ENCODE peak calls at places on chromosomes 5 and 9, in five cellular contexts. L is gastrocnemius medialis, S is uterus, G is PC-9, E is mammary epithelial cell. N is an unnamed sample.

GRCh38 chr9:131833906-131834305 is 94.0 kb upstream of the RAPGEF1 start:
- DNase-seq in L (no peak), G (no peak), E (peak; percentile 55), S (no peak), N (no peak)

GRCh38 chr9:126295516-126295915 is 31.1 kb upstream of the MVB12B start:
- DNase-seq in E (no peak), S (no peak), L (no peak), G (no peak), N (no peak)

GRCh38 chr5:151002681-151003502 is 17.5 kb upstream of the GPX3 start:
- DNase-seq in S (no peak), E (no peak), L (no peak), G (no peak), N (peak; percentile 54)

GRCh38 chr9:99441829-99442228 is 219.7 kb downstream of the SEC61B start:
- DNase-seq in S (no peak), L (no peak), E (no peak), G (no peak), N (no peak)

GRCh38 chr5:395156-395920 is 47.6 kb upstream of the EXOC3 start:
- DNase-seq in L (no peak), S (no peak), G (peak; percentile 86), E (no peak), N (peak; percentile 51)

GRCh38 chr5:142821733-142822487 is 51.7 kb downstream of the ARHGAP26 start:
- DNase-seq in S (no peak), E (peak; percentile 90), G (no peak), L (no peak), N (no peak)

GRCh38 chr5:7837401-7837800 is 13.5 kb downstream of the CFAP90 start:
- DNase-seq in L (no peak), G (no peak), E (no peak), S (no peak), N (no peak)

GRCh38 chr9:13205824-13206223 is 73.7 kb downstream of the MPDZ start:
- DNase-seq in G (no peak), S (no peak), E (no peak), L (no peak), N (no peak)

GRCh38 chr5:172315599-172316531 is 32.3 kb upstream of the UBTD2 start:
- DNase-seq in S (no peak), E (no peak), G (no peak), L (no peak), N (no peak)

GRCh38 chr5:37272564-37272963 is 23.4 kb upstream of the CPLANE1 start:
- DNase-seq in E (peak; percentile 32), L (no peak), G (peak; percentile 94), S (no peak), N (no peak)

DNA sequence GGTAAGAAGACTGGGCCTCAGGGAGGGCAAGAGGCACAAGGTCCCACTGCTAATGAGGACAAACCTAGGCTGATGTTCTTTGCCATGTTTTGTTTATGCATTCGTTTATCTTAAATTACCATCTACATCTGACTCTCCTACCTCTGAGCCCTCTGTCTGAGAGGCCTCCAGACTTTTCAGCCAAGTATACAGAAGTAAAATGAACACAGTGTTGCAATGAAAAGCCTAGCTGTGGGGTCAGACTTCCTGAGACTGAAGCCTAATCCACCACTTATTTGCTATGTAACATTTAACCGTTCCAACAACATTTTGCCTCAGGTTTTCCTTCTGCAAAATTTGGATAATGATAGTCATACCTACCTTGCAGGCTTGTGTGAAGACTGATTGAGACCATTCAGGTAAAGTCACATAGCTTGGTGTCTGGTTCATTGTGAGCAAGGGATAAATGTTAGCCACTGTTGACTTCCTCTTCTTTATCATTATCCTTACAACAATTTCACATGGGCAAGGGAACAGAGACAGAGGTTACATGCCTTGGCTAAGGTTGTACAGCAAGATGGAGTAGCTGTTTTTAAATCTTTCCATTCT is 374.9 kb upstream of the CLINT1 start:
- DNase-seq in G (no peak), E (no peak), L (no peak), S (no peak), N (no peak)
- H3K27ac ChIP-seq in G (no peak overlapping the region), E (no peak overlapping the region), L (no peak overlapping the region), S (no peak overlapping the region), N (no peak overlapping the region)

GRCh38 chr5:173885054-173885443 is 3.1 kb upstream of the CPEB4 start:
- DNase-seq in E (no peak), S (no peak), L (no peak), G (no peak), N (no peak)
- H3K4me3 ChIP-seq in E (no peak overlapping the region), S (no peak overlapping the region), L (no peak overlapping the region), G (no peak overlapping the region), N (no peak overlapping the region)

GRCh38 chr5:141041427-141041785 is 9.8 kb upstream of the PCDHB1 start:
- DNase-seq in S (no peak), L (no peak), E (no peak), G (no peak), N (no peak)

GRCh38 chr5:141039517-141039916 is 11.7 kb upstream of the PCDHB1 start:
- DNase-seq in G (peak; percentile 23), E (peak; percentile 4), L (no peak), S (no peak), N (no peak)

GRCh38 chr5:141039061-141039460 is 12.1 kb upstream of the PCDHB1 start:
- DNase-seq in E (no peak), G (no peak), L (no peak), S (no peak), N (no peak)

GRCh38 chr5:141040763-141041426 is 10.3 kb upstream of the PCDHB1 start:
- DNase-seq in E (peak; percentile 89), L (peak; percentile 76), G (peak; percentile 87), S (peak; percentile 93), N (peak; percentile 95)

GRCh38 chr5:141040093-141040762 is 10.9 kb upstream of the PCDHB1 start:
- DNase-seq in E (peak; percentile 58), G (peak; percentile 65), L (no peak), S (peak; percentile 18), N (no peak)
- TF ChIP-seq CTCF in E (peak; percentile 75), G (peak; percentile 48), L (peak; percentile 19), S (peak; percentile 38), N (no peak)

DNA sequence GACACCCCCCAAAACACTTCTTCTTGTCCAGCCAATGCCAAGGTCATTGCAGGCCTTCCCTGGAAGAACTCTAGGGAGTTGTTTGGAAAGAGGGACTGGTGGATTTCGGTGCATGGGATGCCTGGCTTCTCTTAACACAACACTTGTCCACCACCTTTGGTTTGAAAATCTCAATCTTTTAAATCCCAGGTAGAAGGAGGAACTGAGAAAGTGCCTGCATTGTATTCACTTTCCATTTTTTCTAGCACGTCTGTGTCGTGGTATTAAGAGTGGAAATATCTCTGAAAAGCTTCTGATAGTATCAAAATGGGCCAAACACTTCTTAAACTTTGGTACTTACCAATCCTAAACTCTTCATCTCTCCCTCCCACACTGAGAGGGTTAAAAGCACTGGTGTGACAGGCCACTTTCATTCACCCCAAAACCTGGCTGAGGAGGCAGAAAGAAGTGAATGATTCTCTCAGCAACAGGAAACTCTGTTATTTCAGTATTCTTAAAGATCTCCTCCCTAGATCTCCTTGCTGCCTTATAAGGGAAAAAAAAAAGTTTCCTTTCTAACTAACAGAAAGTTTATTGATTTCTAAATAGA is 3.8 kb upstream of the NFIB start:
- DNase-seq in G (no peak), E (no peak), S (no peak), L (no peak), N (no peak)
- H3K27ac ChIP-seq in G (no peak overlapping the region), E (peak overlapping the region; percentile 65), S (peak overlapping the region; percentile 98), L (peak overlapping the region; percentile 98), N (peak overlapping the region; percentile 94)

DNA sequence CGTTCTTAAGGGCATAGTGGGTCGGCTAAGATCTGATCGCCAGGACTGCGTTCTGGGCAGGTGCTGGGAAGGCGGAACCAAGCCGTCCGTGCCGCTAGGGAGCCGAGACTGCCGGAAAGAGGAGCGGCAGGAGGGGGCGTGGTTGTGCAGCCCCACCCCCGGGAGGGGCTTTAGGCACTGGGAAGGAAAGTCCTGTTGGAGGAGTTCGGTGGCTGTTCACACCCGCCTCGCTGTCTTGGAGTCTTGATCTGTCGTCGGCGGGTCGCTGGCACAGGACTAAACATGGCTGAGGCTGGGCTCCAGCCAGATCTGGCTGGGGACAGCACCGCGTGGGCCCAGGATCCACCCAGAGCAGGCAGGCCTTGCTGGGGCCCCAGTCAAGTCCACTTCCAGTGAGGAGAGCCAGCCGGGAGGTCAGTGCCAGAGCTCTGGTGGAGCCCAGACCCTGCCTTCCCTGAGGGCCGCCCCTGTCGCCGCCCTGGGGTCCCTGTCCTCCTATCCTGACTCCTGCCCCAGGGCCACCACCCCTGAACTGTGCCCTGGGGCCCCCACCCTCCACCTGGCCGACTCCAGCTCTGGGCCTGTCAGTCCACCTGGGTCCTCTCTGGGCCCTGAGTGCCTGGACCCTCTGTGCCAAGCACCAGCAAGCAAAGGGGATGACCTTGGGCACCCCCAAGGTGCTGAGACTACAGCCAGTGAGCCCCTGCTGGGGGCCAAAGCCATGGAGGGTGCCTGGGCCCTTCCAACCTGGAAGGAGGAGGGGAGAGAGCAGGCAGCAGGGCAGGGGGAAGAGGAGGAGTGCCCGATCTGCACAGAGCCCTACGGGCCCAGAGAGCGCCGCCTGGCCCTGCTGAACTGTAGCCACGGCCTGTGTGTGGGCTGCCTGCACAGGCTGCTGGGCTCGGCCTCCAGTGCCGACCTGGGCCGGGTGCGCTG is 4.5 kb downstream of the RNF208 start:
- DNase-seq in S (peak; percentile 62), E (peak; percentile 37), G (peak; percentile 97), L (peak; percentile 47), N (no peak)
- H3K4me3 ChIP-seq in S (no peak overlapping the region), E (peak overlapping the region; percentile 49), G (peak overlapping the region; percentile 26), L (peak overlapping the region; percentile 39), N (peak overlapping the region; percentile 14)

GRCh38 chr5:95931118-95931833 is 30.4 kb downstream of the ELL2 start:
- DNase-seq in S (no peak), L (no peak), E (no peak), G (no peak), N (no peak)
- TF ChIP-seq CTCF in S (no peak), L (no peak), E (no peak), G (no peak), N (no peak)

DNA sequence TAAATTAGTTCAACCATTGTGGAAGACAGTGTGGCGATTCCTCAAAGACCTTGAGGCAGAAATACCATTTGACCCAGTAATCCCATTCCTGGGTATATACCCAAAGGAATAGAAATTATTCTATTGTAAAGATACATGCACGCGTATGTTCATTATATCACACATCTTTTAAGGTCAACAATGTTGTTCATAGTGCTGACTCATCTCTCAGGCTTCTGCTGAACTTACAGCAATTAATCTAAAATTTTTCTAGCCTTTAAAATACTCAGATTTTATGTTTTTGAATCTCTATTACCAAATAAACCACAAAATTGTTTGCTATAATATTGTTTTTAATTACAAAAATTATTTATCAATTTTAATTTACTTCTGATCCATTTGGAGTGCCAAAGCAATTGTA is 38.8 kb upstream of the ZNF618 start:
- DNase-seq in L (no peak), E (no peak), G (no peak), S (no peak), N (no peak)
- H3K27ac ChIP-seq in L (no peak overlapping the region), E (no peak overlapping the region), G (no peak overlapping the region), S (no peak overlapping the region), N (no peak overlapping the region)